ENCODE peak calls at places on chromosomes 3 and 15, in nine cellular contexts. E is thoracic aorta; U is caudate nucleus; Y is activated CD4-positive, alpha-beta T cell treated with anti-CD3 and anti-CD28 coated beads, Interleukin-2, amount 50 U/mL, for 1 hour; K is RKO; A is dorsolateral prefrontal cortex; F is ELF-1; T is activated T-cell treated with anti-CD3 and anti-CD28 coated beads for 1 hour; R is NCI-H146. D is an unnamed sample.
A peak's percentile ranks its signal among the peaks of the same experiment; 100 is the strongest.

GRCh38 chr15:80850941-80851451 is 71.8 kb downstream of the CEMIP start:
- DNase-seq in E (no peak), U (no peak), Y (no peak), K (no peak), A (no peak), F (no peak), T (no peak), R (no peak), D (no peak)

GRCh38 chr3:102332205-102332604 is 102.6 kb upstream of the ZPLD1 start:
- DNase-seq in E (no peak), U (no peak), Y (no peak), K (peak; percentile 15), A (no peak), F (no peak), T (no peak), R (no peak), D (no peak)

GRCh38 chr15:95929232-95929846 is 401.2 kb upstream of the NR2F2 start:
- DNase-seq in E (no peak), U (no peak), Y (no peak), K (no peak), A (no peak), F (no peak), T (no peak), R (no peak), D (no peak)

GRCh38 chr15:88909956-88910831 is 3.0 kb downstream of the MFGE8 start:
- DNase-seq in E (no peak), U (no peak), Y (no peak), K (no peak), A (no peak), F (no peak), T (no peak), R (no peak), D (no peak)

GRCh38 chr15:40328711-40329240 is 5.3 kb downstream of the INAFM2 start:
- DNase-seq in E (no peak), U (no peak), Y (no peak), K (no peak), A (no peak), F (no peak), T (no peak), R (no peak), D (no peak)

GRCh38 chr3:151446002-151446340 is 14.9 kb downstream of the IGSF10 start:
- DNase-seq in E (no peak), U (no peak), Y (no peak), K (no peak), A (no peak), F (no peak), T (no peak), R (no peak), D (no peak)

GRCh38 chr15:43433160-43433559 is 59.8 kb downstream of the TP53BP1 start:
- DNase-seq in E (no peak), U (no peak), Y (no peak), K (no peak), A (no peak), F (no peak), T (no peak), R (no peak), D (no peak)

GRCh38 chr15:57720861-57721260 is 14.3 kb downstream of the POLR2M start:
- DNase-seq in E (no peak), U (no peak), Y (no peak), K (no peak), A (no peak), F (no peak), T (no peak), R (no peak), D (peak; percentile 61)

GRCh38 chr3:128726691-128727031 is 678 bp downstream of the RAB7A start:
- DNase-seq in E (peak; percentile 25), U (peak; percentile 73), Y (peak; percentile 17), K (peak; percentile 93), A (peak; percentile 58), F (peak; percentile 65), T (peak; percentile 24), R (peak; percentile 45), D (peak; percentile 69)

GRCh38 chr15:69973102-69973714 is 124.5 kb downstream of the TLE3 start:
- DNase-seq in E (no peak), U (no peak), Y (no peak), K (peak; percentile 69), A (no peak), F (no peak), T (no peak), R (no peak), D (peak; percentile 31)

GRCh38 chr3:41660510-41660909 is 301.4 kb downstream of the ULK4 start:
- DNase-seq in E (no peak), U (no peak), Y (no peak), K (no peak), A (no peak), F (no peak), T (no peak), R (no peak), D (no peak)

GRCh38 chr3:39126532-39127071 is 19.1 kb downstream of the TTC21A start:
- DNase-seq in E (no peak), U (no peak), Y (peak; percentile 35), K (peak; percentile 19), A (peak; percentile 62), F (peak; percentile 65), T (no peak), R (no peak), D (peak; percentile 55)

GRCh38 chr3:138348107-138348949 is at the start of gene MRAS:
- DNase-seq in E (peak; percentile 38), U (peak; percentile 63), Y (peak; percentile 6), K (peak; percentile 76), A (peak; percentile 55), F (peak; percentile 86), T (no peak), R (peak; percentile 93), D (peak; percentile 91)

GRCh38 chr15:48176097-48176496 is 2.0 kb downstream of the MYEF2 start:
- DNase-seq in E (no peak), U (no peak), Y (no peak), K (no peak), A (no peak), F (no peak), T (no peak), R (no peak), D (no peak)

GRCh38 chr3:27456554-27456953 is 27.6 kb downstream of the SLC4A7 start:
- DNase-seq in E (no peak), U (no peak), Y (no peak), K (no peak), A (no peak), F (no peak), T (no peak), R (no peak), D (no peak)

GRCh38 chr3:178304758-178305157 is 231.5 kb upstream of the KCNMB2 start:
- DNase-seq in E (no peak), U (no peak), Y (no peak), K (peak; percentile 24), A (no peak), F (no peak), T (no peak), R (no peak), D (peak; percentile 37)

GRCh38 chr15:80568876-80569605 is 126.1 kb upstream of the ABHD17C start:
- DNase-seq in E (no peak), U (no peak), Y (no peak), K (no peak), A (no peak), F (no peak), T (no peak), R (no peak), D (no peak)

GRCh38 chr3:24259901-24260512 is 234.6 kb downstream of the THRB start:
- DNase-seq in E (peak; percentile 14), U (no peak), Y (no peak), K (peak; percentile 18), A (no peak), F (no peak), T (no peak), R (no peak), D (peak; percentile 22)

GRCh38 chr3:100978036-100978659 is 15.1 kb downstream of the ABI3BP start:
- DNase-seq in E (no peak), U (no peak), Y (no peak), K (no peak), A (no peak), F (no peak), T (no peak), R (no peak), D (no peak)

GRCh38 chr3:141368062-141368924 is at the start of gene ZBTB38:
- DNase-seq in E (peak; percentile 81), U (peak; percentile 94), Y (no peak), K (peak; percentile 93), A (peak; percentile 89), F (peak; percentile 99), T (no peak), R (no peak), D (peak; percentile 91)

GRCh38 chr3:193240850-193241706 is at the start of gene PLAAT1:
- DNase-seq in E (no peak), U (peak; percentile 43), Y (no peak), K (peak; percentile 80), A (no peak), F (peak; percentile 71), T (no peak), R (peak; percentile 88), D (peak; percentile 81)

GRCh38 chr3:127690106-127690505 is 17.4 kb downstream of the ABTB1 start:
- DNase-seq in E (no peak), U (no peak), Y (no peak), K (no peak), A (no peak), F (peak; percentile 84), T (no peak), R (no peak), D (peak; percentile 88)

GRCh38 chr3:185250653-185251052 is 3.2 kb downstream of the EHHADH start:
- DNase-seq in E (no peak), U (no peak), Y (no peak), K (no peak), A (no peak), F (no peak), T (no peak), R (no peak), D (no peak)

GRCh38 chr3:29333520-29333919 is 52.6 kb downstream of the RBMS3 start:
- DNase-seq in E (no peak), U (no peak), Y (no peak), K (no peak), A (no peak), F (no peak), T (no peak), R (no peak), D (no peak)

GRCh38 chr3:139758654-139759291 is 81.0 kb upstream of the NMNAT3 start:
- DNase-seq in E (no peak), U (no peak), Y (no peak), K (no peak), A (no peak), F (peak; percentile 85), T (no peak), R (no peak), D (no peak)

GRCh38 chr15:77838595-77838994 is 205.9 kb upstream of the LINGO1 start:
- DNase-seq in E (no peak), U (no peak), Y (no peak), K (no peak), A (no peak), F (no peak), T (no peak), R (no peak), D (no peak)

GRCh38 chr15:80654299-80654698 is 40.8 kb upstream of the ABHD17C start:
- DNase-seq in E (no peak), U (no peak), Y (no peak), K (no peak), A (no peak), F (peak; percentile 60), T (no peak), R (no peak), D (no peak)

GRCh38 chr15:61906961-61907752 is 153.1 kb downstream of the VPS13C start:
- DNase-seq in E (no peak), U (no peak), Y (no peak), K (no peak), A (no peak), F (no peak), T (no peak), R (no peak), D (no peak)